ENCODE peak calls at places on chromosomes 1 and 21, in five cellular contexts. Z is AG04450, Q is colonic mucosa, U is breast epithelium, F is tibial artery. P is an unnamed sample.

GRCh38 chr1:160007577-160008200 is 24.1 kb downstream of the PIGM start:
- DNase-seq in Z (no peak), Q (no peak), U (no peak), F (no peak), P (no peak)

GRCh38 chr21:42971897-42972275 is 2.5 kb upstream of the PKNOX1 start:
- DNase-seq in Z (no peak), Q (no peak), U (no peak), F (no peak), P (no peak)

GRCh38 chr21:41207401-41208388 is 39.7 kb downstream of the BACE2 start:
- DNase-seq in Z (peak), Q (peak), U (no peak), F (peak), P (peak)

GRCh38 chr1:236795757-236796719 is 946 bp downstream of the MTR start:
- DNase-seq in Z (no peak), Q (peak), U (no peak), F (no peak), P (no peak)

GRCh38 chr1:16915627-16915973 is 6.1 kb upstream of the CROCC start:
- DNase-seq in Z (no peak), Q (no peak), U (no peak), F (no peak), P (no peak)

GRCh38 chr1:36175137-36176095 is 19.5 kb downstream of the MAP7D1 start:
- DNase-seq in Z (no peak), Q (no peak), U (no peak), F (peak), P (no peak)

GRCh38 chr1:155437405-155437804 is 116.7 kb downstream of the RUSC1 start:
- DNase-seq in Z (no peak), Q (no peak), U (no peak), F (no peak), P (no peak)

GRCh38 chr1:204350857-204351573 is 8.7 kb downstream of the PLEKHA6 start:
- DNase-seq in Z (peak), Q (peak), U (no peak), F (peak), P (no peak)

GRCh38 chr1:29669912-29670311 is 433.6 kb downstream of the PTPRU start:
- DNase-seq in Z (no peak), Q (no peak), U (no peak), F (no peak), P (no peak)

GRCh38 chr1:15786581-15786980 is 20.9 kb downstream of the UQCRHL start:
- DNase-seq in Z (no peak), Q (no peak), U (no peak), F (peak), P (no peak)

GRCh38 chr1:210647406-210648333 is 319.0 kb downstream of the HHAT start:
- DNase-seq in Z (peak), Q (no peak), U (no peak), F (no peak), P (peak)

GRCh38 chr1:210650403-210650802 is 321.7 kb downstream of the HHAT start:
- DNase-seq in Z (no peak), Q (no peak), U (no peak), F (no peak), P (no peak)

GRCh38 chr1:210646258-210646616 is 317.5 kb downstream of the HHAT start:
- DNase-seq in Z (no peak), Q (no peak), U (no peak), F (no peak), P (no peak)

DNA sequence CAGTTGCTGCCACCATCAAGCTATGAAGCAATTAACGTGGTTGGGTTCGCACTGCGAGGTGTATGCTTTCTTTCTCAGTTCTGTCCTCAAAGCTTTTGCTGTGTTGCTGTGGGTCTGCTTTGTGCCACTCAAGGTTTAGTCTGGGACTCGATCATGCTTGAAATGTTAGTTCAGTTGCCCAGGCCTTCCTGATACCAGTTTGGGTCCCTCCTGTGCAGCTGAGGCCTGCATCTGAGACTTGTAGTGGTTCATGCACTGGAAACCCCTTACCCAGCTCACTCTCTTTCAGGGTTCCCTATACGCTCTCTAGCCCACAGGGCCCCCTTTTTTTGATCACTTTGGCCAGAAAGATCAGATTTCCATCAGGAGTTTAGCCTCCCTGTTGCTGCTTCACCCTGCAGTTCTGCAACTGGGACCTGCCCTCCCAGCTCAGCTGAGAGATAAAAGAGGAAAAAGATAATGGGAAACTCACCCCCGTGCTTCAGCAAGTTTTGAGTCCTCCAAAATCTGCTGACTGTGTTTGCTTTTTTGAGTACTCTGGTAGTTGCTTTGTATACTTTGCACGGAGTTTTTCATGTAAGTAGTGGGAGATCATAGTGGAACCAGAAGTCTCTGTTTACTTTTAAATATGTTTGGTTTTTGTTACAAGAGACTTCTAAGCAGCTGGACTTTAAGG is 317.0 kb downstream of the HHAT start:
- DNase-seq in Z (no peak), Q (no peak), U (no peak), F (no peak), P (no peak)
- H3K4me3 ChIP-seq in Z (no peak), Q (no peak), U (no peak), F (no peak), P (no peak)

GRCh38 chr1:42319871-42320484 is 15.1 kb downstream of the FOXJ3 start:
- DNase-seq in Z (no peak), Q (peak), U (no peak), F (no peak), P (no peak)
- H3K4me3 ChIP-seq in Z (no peak), Q (no peak), U (no peak), F (no peak), P (no peak)

DNA sequence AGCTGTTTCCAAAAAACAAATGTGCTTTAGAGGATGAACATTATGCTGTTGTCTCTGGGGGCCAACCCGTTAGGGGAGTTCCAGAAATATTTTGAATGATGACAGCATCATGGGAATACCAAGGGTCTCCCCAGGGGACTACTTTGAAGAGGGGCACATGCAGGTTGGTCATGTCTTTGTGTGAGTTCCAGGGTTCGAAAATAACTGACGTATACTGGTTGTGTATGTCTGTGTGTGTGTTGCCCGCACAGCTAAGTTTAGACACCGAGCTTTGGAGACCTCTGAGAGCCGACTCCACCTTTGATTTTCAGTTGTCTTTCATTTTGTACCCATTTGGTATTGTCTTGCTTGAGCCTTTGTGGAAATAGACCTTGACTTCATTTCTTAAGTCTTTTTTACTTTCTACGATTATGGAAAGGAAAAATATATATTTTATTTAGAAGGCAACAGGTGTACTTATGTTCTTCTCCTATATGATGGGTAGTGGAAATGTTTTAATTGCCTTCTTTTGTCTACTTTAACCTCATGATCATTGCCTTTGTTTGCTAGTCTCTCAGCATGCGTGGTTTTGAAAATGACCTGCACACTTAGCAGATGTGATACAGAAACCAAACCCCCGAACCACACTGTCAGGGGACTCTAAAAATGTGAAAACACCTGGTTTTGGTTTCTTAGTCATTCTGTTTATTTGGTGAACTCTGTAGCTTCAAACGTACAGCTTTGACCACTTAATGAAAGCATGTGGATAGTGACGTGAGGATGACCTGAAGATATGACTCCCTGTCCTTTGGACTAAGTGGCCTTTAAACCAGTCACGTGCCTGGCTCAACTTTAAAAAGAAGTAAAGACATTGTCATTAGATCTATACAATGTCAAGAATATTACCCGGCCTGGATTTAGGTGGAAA is 56.5 kb downstream of the GALNT2 start:
- DNase-seq in Z (no peak), Q (no peak), U (no peak), F (no peak), P (no peak)
- H3K4me3 ChIP-seq in Z (no peak), Q (no peak), U (no peak), F (no peak), P (no peak)

GRCh38 chr21:17139696-17140095 is 373.1 kb upstream of the CXADR start:
- DNase-seq in Z (no peak), Q (no peak), U (no peak), F (no peak), P (no peak)
- H3K4me3 ChIP-seq in Z (peak), Q (peak), U (peak), F (no peak), P (no peak)

GRCh38 chr1:206684003-206684402 is 702 bp upstream of the MAPKAPK2 start:
- DNase-seq in Z (no peak), Q (no peak), U (no peak), F (no peak), P (no peak)
- H3K4me3 ChIP-seq in Z (peak), Q (peak), U (peak), F (peak), P (no peak)

GRCh38 chr1:31926846-31927660 is 11.1 kb downstream of the PTP4A2 start:
- DNase-seq in Z (no peak), Q (no peak), U (no peak), F (no peak), P (no peak)
- H3K4me3 ChIP-seq in Z (no peak), Q (no peak), U (no peak), F (no peak), P (no peak)